ENCODE peak calls at places on chromosomes 1 and 21, in seven cellular contexts. D is cardiac fibroblast; T is neural progenitor cell; Z is CD4-positive, alpha-beta T cell; S is K562; Q is endothelial cell; K is fibroblast of villous mesenchyme. C is an unnamed sample.

GRCh38 chr1:32651461-32652073 is 559 bp downstream of the RBBP4 start:
- DNase-seq in D (no peak), T (no peak), Z (no peak), S (no peak), Q (no peak), K (no peak), C (no peak)

GRCh38 chr21:35015435-35016024 is 33.6 kb downstream of the RUNX1 start:
- DNase-seq in D (no peak), T (no peak), Z (no peak), S (no peak), Q (no peak), K (no peak), C (no peak)

GRCh38 chr1:16172964-16173446 is 17.1 kb upstream of the EPHA2 start:
- DNase-seq in D (peak), T (no peak), Z (no peak), S (peak), Q (no peak), K (peak), C (no peak)

GRCh38 chr1:206633708-206634121 is 1.6 kb upstream of the DYRK3 start:
- DNase-seq in D (peak), T (peak), Z (no peak), S (no peak), Q (no peak), K (peak), C (no peak)

GRCh38 chr1:62314951-62315350 is 4.3 kb downstream of the KANK4 start:
- DNase-seq in D (no peak), T (no peak), Z (no peak), S (no peak), Q (no peak), K (no peak), C (no peak)

GRCh38 chr1:77739235-77739634 is 20.4 kb downstream of the USP33 start:
- DNase-seq in D (no peak), T (no peak), Z (no peak), S (no peak), Q (no peak), K (no peak), C (no peak)

GRCh38 chr1:30083800-30084464 is 639.5 kb downstream of the MATN1 start:
- DNase-seq in D (peak), T (no peak), Z (no peak), S (no peak), Q (no peak), K (peak), C (no peak)

GRCh38 chr21:39681257-39681656 is 63.7 kb upstream of the IGSF5 start:
- DNase-seq in D (no peak), T (no peak), Z (no peak), S (no peak), Q (no peak), K (peak), C (no peak)

GRCh38 chr1:3357526-3358297 is 96.8 kb upstream of the ARHGEF16 start:
- DNase-seq in D (no peak), T (no peak), Z (no peak), S (no peak), Q (no peak), K (no peak), C (no peak)

GRCh38 chr1:155126494-155127104 is 1.1 kb upstream of the EFNA1 start:
- DNase-seq in D (peak), T (peak), Z (no peak), S (peak), Q (peak), K (peak), C (peak)

GRCh38 chr1:39189592-39190041 is 14.9 kb upstream of the MACF1 start:
- DNase-seq in D (peak), T (no peak), Z (no peak), S (no peak), Q (no peak), K (peak), C (no peak)

GRCh38 chr1:74010206-74010605 is 187.8 kb downstream of the LRRIQ3 start:
- DNase-seq in D (no peak), T (no peak), Z (no peak), S (no peak), Q (no peak), K (no peak), C (no peak)

GRCh38 chr1:162131405-162132321 is 62.2 kb downstream of the NOS1AP start:
- DNase-seq in D (no peak), T (no peak), Z (no peak), S (no peak), Q (no peak), K (no peak), C (no peak)

GRCh38 chr1:39683591-39684312 is 7.5 kb downstream of the HPCAL4 start:
- DNase-seq in D (peak), T (peak), Z (peak), S (peak), Q (no peak), K (no peak), C (peak)

GRCh38 chr1:3479511-3480368 is 25.3 kb downstream of the ARHGEF16 start:
- DNase-seq in D (no peak), T (no peak), Z (no peak), S (no peak), Q (no peak), K (no peak), C (no peak)

GRCh38 chr1:20100632-20101355 is 18.5 kb downstream of the PLA2G2D start:
- DNase-seq in D (peak), T (peak), Z (no peak), S (peak), Q (peak), K (peak), C (peak)

GRCh38 chr1:238469146-238469601 is 578.5 kb upstream of the ZP4 start:
- DNase-seq in D (peak), T (no peak), Z (no peak), S (no peak), Q (no peak), K (peak), C (no peak)

GRCh38 chr1:245310605-245311531 is 156.1 kb downstream of the KIF26B start:
- DNase-seq in D (peak), T (peak), Z (no peak), S (no peak), Q (peak), K (peak), C (peak)

GRCh38 chr1:73800376-73800775 is 397.6 kb downstream of the LRRIQ3 start:
- DNase-seq in D (peak), T (no peak), Z (no peak), S (no peak), Q (no peak), K (peak), C (no peak)

DNA sequence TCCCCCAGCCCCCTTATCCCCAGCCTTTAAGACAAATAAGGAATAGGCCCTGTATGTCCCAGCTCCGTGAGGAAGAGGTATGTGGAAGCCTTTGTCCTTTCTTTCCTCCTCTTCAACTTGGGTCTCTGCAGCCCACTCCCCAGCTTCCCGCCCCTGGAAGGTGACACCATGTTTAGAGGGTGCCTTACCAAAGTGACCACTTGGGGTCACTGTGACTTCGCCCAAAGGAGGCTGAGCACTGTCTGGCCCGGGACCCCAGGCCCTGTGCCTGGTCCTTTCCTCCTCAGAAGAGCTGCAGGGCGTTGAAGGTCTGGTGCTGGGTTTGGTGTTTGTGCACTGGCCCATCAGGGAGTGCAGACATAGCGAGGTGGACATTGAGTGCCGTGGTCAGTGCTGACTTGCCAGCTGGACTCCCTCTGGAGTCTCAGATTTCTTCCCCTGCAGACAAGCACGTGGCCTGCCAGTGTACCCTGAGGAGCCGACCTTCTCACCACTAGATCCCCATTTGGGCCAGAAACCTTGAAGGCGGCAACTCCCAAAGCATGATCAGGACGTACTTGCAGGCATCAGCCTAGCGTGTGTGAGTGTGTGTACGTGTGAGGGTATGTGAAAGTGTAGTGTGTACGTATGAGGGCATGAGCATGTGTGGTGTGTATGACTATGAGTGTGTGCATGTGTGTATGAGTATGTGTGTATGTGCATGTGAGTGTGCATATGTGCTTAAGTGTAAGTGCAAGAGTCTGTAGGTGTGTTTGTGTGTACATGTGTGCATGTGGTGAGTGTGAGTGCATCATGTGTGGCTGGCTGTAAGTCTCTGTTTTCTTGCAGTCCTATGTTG is 181.4 kb upstream of the KIAA0040 start:
- DNase-seq in D (peak), T (peak), Z (no peak), S (peak), Q (peak), K (peak), C (peak)
- TF ChIP-seq CTCF in D (peak), T (peak), Z (peak), S (peak), Q (peak), K (peak), C (peak)

GRCh38 chr1:9536301-9536700 is 3.0 kb upstream of the SLC25A33 start:
- DNase-seq in D (no peak), T (no peak), Z (no peak), S (no peak), Q (no peak), K (no peak), C (no peak)

GRCh38 chr1:9537863-9538668 is 1.2 kb upstream of the SLC25A33 start:
- DNase-seq in D (no peak), T (no peak), Z (no peak), S (no peak), Q (no peak), K (no peak), C (no peak)

GRCh38 chr1:9539829-9540550 is 725 bp downstream of the SLC25A33 start:
- DNase-seq in D (peak), T (peak), Z (peak), S (peak), Q (peak), K (peak), C (peak)

GRCh38 chr1:9538669-9539164 is 548 bp upstream of the SLC25A33 start:
- DNase-seq in D (no peak), T (peak), Z (no peak), S (no peak), Q (no peak), K (no peak), C (peak)

GRCh38 chr1:9539165-9539828 is at the start of gene SLC25A33:
- DNase-seq in D (peak), T (peak), Z (peak), S (peak), Q (peak), K (peak), C (peak)
- TF ChIP-seq CTCF in D (no peak), T (peak), Z (no peak), S (no peak), Q (no peak), K (no peak), C (no peak)

DNA sequence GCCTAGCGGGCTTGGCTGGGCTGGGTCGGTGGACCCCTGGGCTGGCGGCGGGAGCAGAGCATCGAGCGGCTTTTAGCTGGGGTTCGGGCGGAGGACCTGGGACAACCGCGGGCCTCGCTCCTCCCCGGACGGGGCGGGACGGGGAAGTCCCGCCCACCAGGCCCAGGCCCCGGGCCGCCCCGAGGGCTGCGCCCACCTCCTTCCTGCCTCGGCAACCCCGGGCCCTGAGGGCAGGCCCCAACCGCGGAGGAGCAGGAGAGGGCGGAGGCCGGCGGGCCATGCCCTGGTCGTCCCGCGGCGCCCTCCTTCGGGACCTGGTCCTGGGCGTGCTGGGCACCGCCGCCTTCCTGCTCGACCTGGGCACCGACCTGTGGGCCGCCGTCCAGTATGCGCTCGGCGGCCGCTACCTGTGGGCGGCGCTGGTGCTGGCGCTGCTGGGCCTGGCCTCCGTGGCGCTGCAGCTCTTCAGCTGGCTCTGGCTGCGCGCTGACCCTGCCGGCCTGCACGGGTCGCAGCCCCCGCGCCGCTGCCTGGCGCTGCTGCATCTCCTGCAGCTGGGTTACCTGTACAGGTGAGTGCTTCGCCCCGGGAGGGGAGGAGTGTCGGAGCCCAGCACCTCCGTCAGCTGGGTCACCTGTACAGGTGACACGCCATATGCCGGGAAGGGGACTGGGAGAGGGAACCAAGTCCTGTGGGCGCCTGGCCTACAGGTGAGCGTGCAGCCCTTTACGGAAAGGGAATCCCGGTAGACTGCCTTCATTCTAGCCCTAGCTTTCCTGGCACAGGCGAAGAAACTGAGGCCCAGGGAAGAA is at the start of gene XKR8:
- DNase-seq in D (peak), T (peak), Z (peak), S (peak), Q (peak), K (peak), C (peak)
- TF ChIP-seq CTCF in D (no peak), T (peak), Z (no peak), S (peak), Q (no peak), K (peak), C (peak)

GRCh38 chr1:27659497-27660299 is 12.3 kb downstream of the IFI6 start:
- DNase-seq in D (peak), T (peak), Z (peak), S (peak), Q (peak), K (peak), C (peak)

GRCh38 chr1:27652505-27652904 is 17.5 kb upstream of the FGR start:
- DNase-seq in D (no peak), T (no peak), Z (no peak), S (no peak), Q (no peak), K (no peak), C (no peak)

GRCh38 chr1:27658951-27659496 is 13.0 kb downstream of the IFI6 start:
- DNase-seq in D (peak), T (peak), Z (no peak), S (no peak), Q (no peak), K (peak), C (no peak)

GRCh38 chr1:27655151-27655929 is 16.7 kb downstream of the IFI6 start:
- DNase-seq in D (no peak), T (peak), Z (no peak), S (no peak), Q (no peak), K (no peak), C (peak)

GRCh38 chr1:27656157-27656893 is 15.7 kb downstream of the IFI6 start:
- DNase-seq in D (peak), T (peak), Z (no peak), S (no peak), Q (no peak), K (peak), C (no peak)
- TF ChIP-seq CTCF in D (no peak), T (no peak), Z (no peak), S (peak), Q (no peak), K (no peak), C (no peak)

GRCh38 chr1:82091274-82091673 is 290.5 kb downstream of the ADGRL2 start:
- DNase-seq in D (no peak), T (no peak), Z (no peak), S (no peak), Q (no peak), K (no peak), C (no peak)

GRCh38 chr1:82090104-82090503 is 289.4 kb downstream of the ADGRL2 start:
- DNase-seq in D (peak), T (no peak), Z (no peak), S (no peak), Q (no peak), K (peak), C (no peak)

GRCh38 chr1:82086739-82087138 is 286.0 kb downstream of the ADGRL2 start:
- DNase-seq in D (no peak), T (no peak), Z (no peak), S (no peak), Q (no peak), K (no peak), C (no peak)

GRCh38 chr1:82094136-82094535 is 293.4 kb downstream of the ADGRL2 start:
- DNase-seq in D (no peak), T (no peak), Z (no peak), S (no peak), Q (no peak), K (no peak), C (no peak)

GRCh38 chr1:82091729-82092128 is 291.0 kb downstream of the ADGRL2 start:
- DNase-seq in D (peak), T (no peak), Z (no peak), S (no peak), Q (no peak), K (peak), C (no peak)
- TF ChIP-seq CTCF in D (peak), T (peak), Z (no peak), S (no peak), Q (no peak), K (no peak), C (no peak)

DNA sequence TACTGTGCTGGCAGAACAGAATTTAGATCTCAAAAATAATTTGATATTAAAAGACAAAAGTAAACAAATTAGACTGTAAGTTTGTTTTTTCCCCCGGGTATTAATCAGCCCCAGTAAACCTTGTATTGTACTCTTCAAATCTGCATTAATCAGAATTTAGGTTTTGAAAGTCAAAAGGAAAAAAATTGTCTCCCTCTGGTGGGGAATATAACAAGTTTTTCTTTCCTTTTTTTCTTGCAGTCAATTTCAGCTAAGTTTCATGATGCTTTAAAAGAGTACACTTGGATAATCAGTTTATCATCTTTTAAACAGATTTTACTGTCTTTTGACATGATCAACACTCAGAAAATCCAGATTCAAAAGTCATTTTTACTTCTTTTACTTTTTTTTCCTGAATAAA is 134.5 kb upstream of the PKN2 start:
- DNase-seq in D (peak), T (no peak), Z (no peak), S (no peak), Q (no peak), K (peak), C (no peak)
- TF ChIP-seq CTCF in D (peak), T (peak), Z (no peak), S (no peak), Q (peak), K (peak), C (peak)

C was measured in nephron progenitor cell.